ENCODE peak calls at places on chromosomes 3 and 15, in seven cellular contexts. C is COR-L47, G is globus pallidus, P is H7, A is left ventricle myocardium superior, H is right cardiac atrium, F is ovary. N is an unnamed sample.

GRCh38 chr15:69253156-69253555 is 45.6 kb upstream of the PAQR5 start:
- DNase-seq in C (peak; percentile 14), G (no peak), P (no peak), A (no peak), H (peak; percentile 46), F (no peak), N (no peak)

GRCh38 chr3:84978833-84979232 is 20.0 kb downstream of the CADM2 start:
- DNase-seq in C (no peak), G (peak; percentile 58), P (no peak), A (no peak), H (peak; percentile 8), F (no peak), N (no peak)

GRCh38 chr15:70154440-70155347 is 57.0 kb upstream of the TLE3 start:
- DNase-seq in C (no peak), G (no peak), P (peak; percentile 71), A (peak; percentile 60), H (no peak), F (peak; percentile 80), N (no peak)

GRCh38 chr15:51793521-51793920 is 35.9 kb upstream of the TMOD3 start:
- DNase-seq in C (peak; percentile 31), G (peak; percentile 60), P (no peak), A (peak; percentile 56), H (peak; percentile 66), F (peak; percentile 38), N (no peak)

GRCh38 chr15:68450192-68450591 is 18.2 kb upstream of the ITGA11 start:
- DNase-seq in C (no peak), G (no peak), P (no peak), A (peak; percentile 71), H (no peak), F (no peak), N (no peak)

GRCh38 chr15:92653836-92654524 is 1.6 kb downstream of the FAM174B start:
- DNase-seq in C (peak; percentile 63), G (no peak), P (peak; percentile 52), A (no peak), H (no peak), F (peak; percentile 50), N (no peak)

GRCh38 chr15:54559405-54560064 is 581.3 kb downstream of the UNC13C start:
- DNase-seq in C (no peak), G (peak; percentile 37), P (no peak), A (peak; percentile 29), H (no peak), F (no peak), N (no peak)

GRCh38 chr3:109265300-109265699 is 51.0 kb downstream of the DPPA2 start:
- DNase-seq in C (no peak), G (no peak), P (no peak), A (no peak), H (no peak), F (no peak), N (no peak)

GRCh38 chr3:169992781-169993180 is 26.2 kb downstream of the SEC62 start:
- DNase-seq in C (no peak), G (no peak), P (no peak), A (no peak), H (no peak), F (no peak), N (no peak)

GRCh38 chr3:114080201-114080600 is 23.7 kb downstream of the QTRT2 start:
- DNase-seq in C (no peak), G (no peak), P (no peak), A (no peak), H (no peak), F (no peak), N (no peak)

GRCh38 chr15:86483936-86484335 is 404.3 kb downstream of the AGBL1 start:
- DNase-seq in C (no peak), G (no peak), P (no peak), A (no peak), H (no peak), F (no peak), N (no peak)

GRCh38 chr3:106844638-106845037 is 532.6 kb upstream of the CCDC54 start:
- DNase-seq in C (no peak), G (no peak), P (no peak), A (no peak), H (no peak), F (no peak), N (no peak)

GRCh38 chr15:29094711-29095110 is 174.9 kb downstream of the NSMCE3 start:
- DNase-seq in C (no peak), G (peak; percentile 39), P (no peak), A (no peak), H (no peak), F (no peak), N (no peak)

GRCh38 chr15:48644827-48645557 is 517 bp downstream of the FBN1 start:
- DNase-seq in C (peak; percentile 18), G (peak; percentile 86), P (peak; percentile 79), A (peak; percentile 62), H (peak; percentile 68), F (peak; percentile 64), N (no peak)

GRCh38 chr3:170494766-170495165 is 76.1 kb downstream of the CLDN11 start:
- DNase-seq in C (no peak), G (no peak), P (no peak), A (no peak), H (no peak), F (peak; percentile 61), N (no peak)

GRCh38 chr3:58120075-58120812 is 90.5 kb downstream of the DNASE1L3 start:
- DNase-seq in C (no peak), G (no peak), P (no peak), A (peak; percentile 43), H (peak; percentile 33), F (no peak), N (no peak)

GRCh38 chr15:40358492-40359353 is 704 bp downstream of the DISP2 start:
- DNase-seq in C (peak; percentile 25), G (no peak), P (peak; percentile 87), A (peak; percentile 46), H (peak; percentile 38), F (no peak), N (no peak)

GRCh38 chr3:177491301-177492031 is 294.2 kb upstream of the TBL1XR1 start:
- DNase-seq in C (peak; percentile 62), G (peak; percentile 95), P (no peak), A (no peak), H (no peak), F (no peak), N (no peak)

GRCh38 chr15:39171944-39172368 is 408.9 kb upstream of the THBS1 start:
- DNase-seq in C (peak; percentile 86), G (peak; percentile 66), P (peak; percentile 60), A (no peak), H (peak; percentile 50), F (peak; percentile 78), N (peak; percentile 91)

GRCh38 chr3:185818267-185818875 is 6.5 kb downstream of the IGF2BP2 start:
- DNase-seq in C (no peak), G (no peak), P (no peak), A (no peak), H (no peak), F (no peak), N (no peak)

GRCh38 chr15:53835309-53835708 is 75.8 kb upstream of the WDR72 start:
- DNase-seq in C (no peak), G (no peak), P (no peak), A (no peak), H (no peak), F (no peak), N (no peak)

GRCh38 chr3:170811515-170811914 is 58.5 kb downstream of the RPL22L1 start:
- DNase-seq in C (no peak), G (no peak), P (no peak), A (no peak), H (no peak), F (peak; percentile 36), N (no peak)

GRCh38 chr3:188700497-188700896 is 471.3 kb upstream of the TPRG1 start:
- DNase-seq in C (no peak), G (no peak), P (no peak), A (no peak), H (no peak), F (no peak), N (no peak)

GRCh38 chr3:127132876-127133275 is 60.1 kb upstream of the PRR23E start:
- DNase-seq in C (no peak), G (no peak), P (no peak), A (no peak), H (no peak), F (no peak), N (no peak)

GRCh38 chr15:73784299-73784698 is 31.1 kb upstream of the INSYN1 start:
- DNase-seq in C (no peak), G (no peak), P (no peak), A (no peak), H (no peak), F (no peak), N (no peak)

GRCh38 chr3:195595778-195596531 is 12.2 kb upstream of the APOD start:
- DNase-seq in C (no peak), G (no peak), P (no peak), A (no peak), H (no peak), F (no peak), N (no peak)

GRCh38 chr15:34362047-34362773 is 4.8 kb downstream of the LPCAT4 start:
- DNase-seq in C (no peak), G (no peak), P (no peak), A (no peak), H (peak; percentile 35), F (no peak), N (no peak)

GRCh38 chr3:134651347-134652041 is 672 bp upstream of the KY start:
- DNase-seq in C (no peak), G (peak; percentile 48), P (peak; percentile 61), A (peak; percentile 76), H (no peak), F (no peak), N (no peak)

GRCh38 chr15:98657721-98658120 is 9.4 kb downstream of the IGF1R start:
- DNase-seq in C (no peak), G (no peak), P (no peak), A (no peak), H (no peak), F (no peak), N (no peak)

GRCh38 chr3:54596087-54596486 is 331.8 kb downstream of the LRTM1 start:
- DNase-seq in C (no peak), G (no peak), P (no peak), A (no peak), H (no peak), F (no peak), N (no peak)

N was measured in iPS DF 19.7.